ENCODE peak calls at places on chromosomes 5 and 9, in nine cellular contexts. B, Z, R, Q, C, W, N, D and J are unnamed samples.

GRCh38 chr9:127897194-127897692 is 2.2 kb downstream of the ST6GALNAC6 start:
- DNase-seq in B (no peak), Z (peak), R (peak), Q (no peak), C (no peak), W (peak), N (peak), D (peak), J (peak)

GRCh38 chr5:125326114-125326513 is 579.7 kb upstream of the ZNF608 start:
- DNase-seq in B (peak), Z (peak), R (no peak), Q (no peak), C (no peak), W (peak), N (peak), D (no peak), J (no peak)

GRCh38 chr5:159782197-159782994 is 133.9 kb upstream of the ADRA1B start:
- DNase-seq in B (no peak), Z (no peak), R (no peak), Q (no peak), C (no peak), W (no peak), N (no peak), D (no peak), J (no peak)

GRCh38 chr9:122393284-122393983 is 22.6 kb downstream of the PTGS1 start:
- DNase-seq in B (no peak), Z (no peak), R (no peak), Q (no peak), C (no peak), W (no peak), N (no peak), D (no peak), J (no peak)

GRCh38 chr5:133247881-133248642 is 196.2 kb downstream of the HSPA4 start:
- DNase-seq in B (no peak), Z (peak), R (no peak), Q (no peak), C (no peak), W (no peak), N (peak), D (peak), J (no peak)

GRCh38 chr5:166625210-166625865 is 1666.1 kb upstream of the WWC1 start:
- DNase-seq in B (no peak), Z (no peak), R (no peak), Q (no peak), C (no peak), W (no peak), N (no peak), D (no peak), J (no peak)

GRCh38 chr9:97525451-97525850 is 24.0 kb downstream of the TMOD1 start:
- DNase-seq in B (no peak), Z (peak), R (no peak), Q (no peak), C (peak), W (no peak), N (no peak), D (no peak), J (no peak)

GRCh38 chr9:127519301-127520166 is 68.2 kb downstream of the LRSAM1 start:
- DNase-seq in B (no peak), Z (peak), R (no peak), Q (peak), C (peak), W (no peak), N (no peak), D (peak), J (peak)

GRCh38 chr5:120516799-120517198 is 52.7 kb downstream of the PRR16 start:
- DNase-seq in B (no peak), Z (peak), R (no peak), Q (no peak), C (peak), W (no peak), N (no peak), D (no peak), J (no peak)

GRCh38 chr5:77843570-77844407 is 67.7 kb upstream of the TBCA start:
- DNase-seq in B (no peak), Z (peak), R (peak), Q (no peak), C (no peak), W (no peak), N (no peak), D (peak), J (no peak)

GRCh38 chr5:107523019-107523680 is 147.6 kb downstream of the EFNA5 start:
- DNase-seq in B (no peak), Z (no peak), R (no peak), Q (no peak), C (no peak), W (no peak), N (no peak), D (no peak), J (no peak)

GRCh38 chr5:1212271-1212670 is 10.9 kb downstream of the SLC6A19 start:
- DNase-seq in B (no peak), Z (no peak), R (no peak), Q (no peak), C (no peak), W (no peak), N (no peak), D (no peak), J (peak)

GRCh38 chr5:10533218-10533617 is 30.7 kb upstream of the ANKRD33B start:
- DNase-seq in B (no peak), Z (no peak), R (no peak), Q (no peak), C (no peak), W (no peak), N (peak), D (peak), J (no peak)

GRCh38 chr5:25544652-25545249 is 900.0 kb upstream of the CDH10 start:
- DNase-seq in B (no peak), Z (peak), R (peak), Q (no peak), C (no peak), W (no peak), N (peak), D (peak), J (no peak)

GRCh38 chr5:21919417-21920022 is 933.6 kb downstream of the CDH12 start:
- DNase-seq in B (peak), Z (peak), R (no peak), Q (peak), C (peak), W (no peak), N (peak), D (peak), J (no peak)

GRCh38 chr9:113805753-113806152 is 70.4 kb upstream of the ZNF618 start:
- DNase-seq in B (no peak), Z (no peak), R (no peak), Q (no peak), C (no peak), W (no peak), N (no peak), D (no peak), J (no peak)

GRCh38 chr9:33140406-33141360 is 26.5 kb downstream of the B4GALT1 start:
- DNase-seq in B (no peak), Z (no peak), R (no peak), Q (no peak), C (no peak), W (peak), N (no peak), D (no peak), J (peak)

GRCh38 chr9:129146441-129146933 is 31.6 kb downstream of the IER5L start:
- DNase-seq in B (no peak), Z (no peak), R (no peak), Q (no peak), C (no peak), W (no peak), N (no peak), D (no peak), J (no peak)

GRCh38 chr9:16421534-16421933 is 448.9 kb downstream of the BNC2 start:
- DNase-seq in B (no peak), Z (no peak), R (no peak), Q (no peak), C (no peak), W (no peak), N (no peak), D (no peak), J (no peak)

GRCh38 chr5:64160196-64160595 is 5.4 kb upstream of the RNF180 start:
- DNase-seq in B (no peak), Z (no peak), R (no peak), Q (no peak), C (no peak), W (no peak), N (no peak), D (no peak), J (no peak)

GRCh38 chr5:160770718-160771117 is 81.3 kb downstream of the ATP10B start:
- DNase-seq in B (no peak), Z (no peak), R (no peak), Q (no peak), C (no peak), W (no peak), N (no peak), D (no peak), J (no peak)

GRCh38 chr5:34474573-34475021 is 181.5 kb upstream of the RAI14 start:
- DNase-seq in B (peak), Z (peak), R (peak), Q (no peak), C (no peak), W (no peak), N (peak), D (no peak), J (no peak)

GRCh38 chr9:81369136-81369535 is 320.2 kb downstream of the TLE1 start:
- DNase-seq in B (no peak), Z (no peak), R (no peak), Q (no peak), C (no peak), W (no peak), N (no peak), D (no peak), J (no peak)

GRCh38 chr5:171739246-171739645 is 46.4 kb upstream of the SMIM23 start:
- DNase-seq in B (no peak), Z (no peak), R (no peak), Q (no peak), C (no peak), W (no peak), N (no peak), D (no peak), J (no peak)

GRCh38 chr5:103375863-103376591 is 117.5 kb downstream of the MACIR start:
- DNase-seq in B (no peak), Z (no peak), R (no peak), Q (no peak), C (no peak), W (no peak), N (no peak), D (no peak), J (no peak)

GRCh38 chr5:79229357-79230174 is 6.4 kb upstream of the JMY start:
- DNase-seq in B (no peak), Z (peak), R (no peak), Q (no peak), C (peak), W (peak), N (peak), D (no peak), J (no peak)

GRCh38 chr9:112174965-112175795 is at the start of gene SUSD1:
- DNase-seq in B (peak), Z (peak), R (no peak), Q (no peak), C (no peak), W (peak), N (peak), D (peak), J (peak)

GRCh38 chr9:133490201-133490681 is 11.3 kb upstream of the SLC2A6 start:
- DNase-seq in B (no peak), Z (no peak), R (no peak), Q (no peak), C (no peak), W (no peak), N (no peak), D (no peak), J (no peak)

GRCh38 chr9:131677051-131677444 is 62.8 kb downstream of the RAPGEF1 start:
- DNase-seq in B (no peak), Z (peak), R (no peak), Q (no peak), C (peak), W (no peak), N (no peak), D (no peak), J (no peak)

GRCh38 chr9:126643945-126644527 is 30.3 kb downstream of the LMX1B start:
- DNase-seq in B (no peak), Z (no peak), R (no peak), Q (no peak), C (no peak), W (no peak), N (peak), D (no peak), J (no peak)

GRCh38 chr5:111367081-111367480 is 142.9 kb downstream of the CAMK4 start:
- DNase-seq in B (no peak), Z (no peak), R (no peak), Q (no peak), C (no peak), W (no peak), N (no peak), D (no peak), J (no peak)

GRCh38 chr5:32098806-32099435 is 75.2 kb downstream of the GOLPH3 start:
- DNase-seq in B (no peak), Z (no peak), R (no peak), Q (no peak), C (no peak), W (no peak), N (no peak), D (no peak), J (no peak)

GRCh38 chr9:122130837-122131236 is 28.7 kb downstream of the NDUFA8 start:
- DNase-seq in B (no peak), Z (no peak), R (no peak), Q (no peak), C (no peak), W (peak), N (no peak), D (no peak), J (no peak)

GRCh38 chr5:113520429-113520828 is 6.9 kb downstream of the YTHDC2 start:
- DNase-seq in B (no peak), Z (peak), R (no peak), Q (no peak), C (no peak), W (no peak), N (no peak), D (no peak), J (no peak)